ENCODE peak calls at places on chromosomes 7 and 10, in ten cellular contexts. B is ovary, G is esophagus muscularis mucosa, Q is HepG2, Y is lung, L is kidney, T is uterus, F is left ventricle myocardium inferior, S is colonic mucosa, X is A549. H is an unnamed sample. For H3K4me1, the result is how much of the 10 kb centered on the place peaks cover.

GRCh38 chr7:24882989-24883631 is 96.9 kb downstream of the OSBPL3 start:
- DNase-seq in Y (no peak), S (no peak), T (no peak), B (no peak), Q (no peak), G (no peak), X (no peak), F (peak), L (no peak), H (peak)

GRCh38 chr7:131284702-131285419 is 42.8 kb upstream of the MKLN1 start:
- DNase-seq in F (peak), Q (no peak), T (peak), X (no peak), Y (no peak), B (peak), L (peak), G (no peak), S (no peak), H (no peak)

GRCh38 chr7:30923009-30923773 is 11.5 kb downstream of the AQP1 start:
- DNase-seq in S (peak), Q (no peak), X (no peak), G (peak), F (peak), L (peak), Y (peak), B (peak), T (peak), H (no peak)

GRCh38 chr7:147759327-147759943 is 831.1 kb upstream of the C7orf33 start:
- DNase-seq in B (no peak), Y (no peak), X (no peak), T (no peak), S (no peak), G (no peak), L (no peak), F (no peak), Q (no peak), H (no peak)

GRCh38 chr7:80967536-80968297 is 48.9 kb upstream of the SEMA3C start:
- DNase-seq in F (no peak), Y (no peak), X (no peak), B (no peak), Q (no peak), T (no peak), S (no peak), L (no peak), G (no peak), H (no peak)

GRCh38 chr7:14083761-14084160 is 94.3 kb upstream of the ETV1 start:
- DNase-seq in X (no peak), L (no peak), T (no peak), Q (no peak), Y (no peak), F (no peak), B (no peak), S (no peak), G (no peak), H (no peak)

GRCh38 chr10:54800677-54801480 is at the start of gene PCDH15:
- DNase-seq in S (no peak), G (no peak), Q (peak), Y (no peak), L (peak), B (no peak), T (no peak), F (no peak), X (no peak), H (peak)

GRCh38 chr7:18354686-18355085 is 140.9 kb upstream of the HDAC9 start:
- DNase-seq in L (no peak), Q (no peak), X (no peak), T (no peak), Y (no peak), S (no peak), B (no peak), G (no peak), F (no peak), H (peak)

GRCh38 chr10:116055252-116055918 is 217.6 kb downstream of the GFRA1 start:
- DNase-seq in S (no peak), F (peak), G (peak), T (no peak), X (no peak), Y (no peak), B (no peak), L (no peak), Q (no peak), H (no peak)

DNA sequence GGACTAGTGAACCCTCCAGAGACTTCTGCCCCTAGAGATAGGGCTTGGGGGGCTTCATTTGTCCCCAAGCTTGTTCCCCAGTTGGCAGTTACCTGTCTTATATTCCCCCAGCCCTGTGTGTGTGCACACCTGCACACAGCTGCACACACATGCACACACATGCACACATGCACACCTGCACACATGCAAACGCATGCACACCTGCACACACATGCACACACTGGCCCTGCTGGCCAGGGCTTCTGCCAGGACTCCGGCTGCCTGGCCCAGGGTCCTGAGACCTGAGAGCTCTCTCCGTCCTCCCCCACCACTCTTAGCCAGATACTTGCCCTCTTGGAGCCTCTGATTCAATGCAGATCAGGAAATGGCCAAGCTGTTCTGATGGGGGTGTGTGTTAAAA is 6.7 kb downstream of the ZMIZ1 start:
- DNase-seq in X (no peak), G (no peak), S (no peak), B (no peak), Q (no peak), Y (no peak), F (no peak), L (no peak), T (no peak), H (no peak)
- H3K27ac ChIP-seq in X (peak), G (peak), S (peak), B (peak), Q (peak), Y (no peak), F (peak), L (peak), T (peak), H (peak)

DNA sequence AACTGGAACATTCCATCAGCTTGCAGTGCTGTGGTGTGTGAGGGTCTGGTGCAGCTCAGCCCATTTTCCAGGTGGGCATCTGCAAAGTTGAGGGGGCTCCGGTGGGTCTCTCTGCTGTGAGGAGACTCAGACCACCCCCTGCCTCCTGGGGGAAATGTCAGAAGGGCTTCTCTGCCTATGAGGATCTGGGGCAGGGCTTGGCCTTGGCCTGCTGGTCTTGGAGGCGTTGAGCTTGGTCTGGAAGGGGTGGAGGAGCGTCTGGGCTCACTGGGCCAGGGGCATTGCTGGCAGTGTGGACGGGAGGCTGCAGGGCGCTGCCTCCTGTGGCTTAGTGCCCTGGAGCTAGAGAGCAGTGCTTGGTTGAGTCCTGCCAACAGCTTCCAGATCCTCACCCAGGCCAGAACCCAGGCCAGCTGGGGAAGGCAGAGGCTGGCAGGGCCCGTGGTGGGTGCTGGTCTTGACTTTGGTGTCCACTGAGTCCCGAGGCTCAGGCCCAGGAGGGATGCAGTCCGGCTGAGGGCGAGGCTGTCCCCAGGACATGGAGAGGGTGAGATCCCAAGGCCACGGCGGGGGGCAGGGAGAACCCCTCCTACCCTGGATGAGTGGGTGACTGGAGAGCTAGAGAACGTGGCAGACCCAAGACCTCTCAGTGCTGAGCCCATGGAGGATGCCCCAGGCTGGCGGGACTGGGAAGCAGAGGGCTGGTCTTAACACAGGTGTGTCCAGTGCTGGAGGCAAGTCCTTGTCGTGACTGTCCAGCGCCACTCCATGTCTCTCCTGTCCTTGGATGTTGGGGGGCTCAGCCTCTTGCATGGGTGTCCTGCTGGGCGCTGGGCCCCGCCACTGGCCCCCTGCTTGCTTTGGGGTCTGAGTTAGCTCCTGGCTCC is 2.8 kb downstream of the SPRN start:
- DNase-seq in Y (no peak), Q (no peak), F (no peak), T (no peak), X (no peak), L (peak), B (no peak), S (no peak), G (peak), H (no peak)
- H3K4me1 ChIP-seq in Y (under half), Q (under half), F (under half), T (under half), X (under half), L (under half), B (under half), S (under half), G (under half), H (under half)

DNA sequence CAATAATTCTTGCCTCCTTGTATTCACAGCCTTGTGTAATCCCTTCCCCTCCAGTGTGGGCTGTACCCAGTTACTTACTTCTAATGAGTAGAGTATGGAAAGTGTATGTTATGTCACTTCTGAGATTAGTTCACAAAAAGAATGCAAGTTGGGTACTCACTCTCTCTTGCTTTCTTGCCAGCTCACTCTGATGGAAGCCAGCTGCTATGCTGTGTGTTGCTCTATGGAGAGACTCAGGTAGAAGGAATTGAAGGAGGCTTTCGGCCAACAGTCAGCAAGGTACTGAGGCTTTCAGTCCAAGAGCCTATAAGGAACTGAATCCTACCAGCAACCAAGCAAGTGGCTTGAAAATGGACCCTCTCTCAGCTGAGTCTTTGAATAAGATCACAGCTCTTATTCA is 9.7 kb upstream of the BICC1 start:
- DNase-seq in S (no peak), G (no peak), B (no peak), Y (no peak), F (no peak), Q (no peak), X (no peak), L (no peak), T (no peak), H (peak)
- H3K4me3 ChIP-seq in S (no peak), G (no peak), B (no peak), Y (no peak), F (no peak), Q (no peak), X (no peak), L (no peak), T (no peak), H (no peak)

GRCh38 chr7:158494162-158494586 is 93.4 kb downstream of the PTPRN2 start:
- DNase-seq in T (no peak), Y (no peak), Q (no peak), X (no peak), G (no peak), S (no peak), B (no peak), L (no peak), F (no peak), H (no peak)
- H3K27ac ChIP-seq in T (no peak), Y (no peak), Q (no peak), X (no peak), G (no peak), S (no peak), B (no peak), L (no peak), F (no peak), H (no peak)

GRCh38 chr10:77913090-77913489 is 13.5 kb downstream of the DLG5 start:
- DNase-seq in T (no peak), S (no peak), F (no peak), Y (no peak), G (no peak), B (no peak), X (no peak), Q (no peak), L (no peak), H (no peak)

GRCh38 chr10:77911535-77912123 is 14.9 kb downstream of the DLG5 start:
- DNase-seq in B (no peak), Q (peak), X (peak), Y (no peak), F (no peak), T (no peak), G (no peak), L (no peak), S (no peak), H (no peak)

GRCh38 chr10:77912576-77912975 is 14.0 kb downstream of the DLG5 start:
- DNase-seq in F (no peak), S (no peak), X (no peak), Q (no peak), T (no peak), G (no peak), Y (no peak), B (no peak), L (no peak), H (no peak)

GRCh38 chr10:77919713-77920108 is 6.8 kb downstream of the DLG5 start:
- DNase-seq in T (no peak), F (no peak), S (no peak), L (no peak), Y (no peak), B (no peak), X (peak), Q (peak), G (no peak), H (no peak)

GRCh38 chr10:77915299-77916105 is 11.1 kb downstream of the DLG5 start:
- DNase-seq in Y (no peak), G (no peak), B (no peak), L (no peak), S (no peak), F (no peak), T (no peak), Q (no peak), X (no peak), H (peak)
- H3K4me1 ChIP-seq in Y (under half), G (under half), B (under half), L (under half), S (under half), F (under half), T (under half), Q (half or more), X (half or more), H (under half)

DNA sequence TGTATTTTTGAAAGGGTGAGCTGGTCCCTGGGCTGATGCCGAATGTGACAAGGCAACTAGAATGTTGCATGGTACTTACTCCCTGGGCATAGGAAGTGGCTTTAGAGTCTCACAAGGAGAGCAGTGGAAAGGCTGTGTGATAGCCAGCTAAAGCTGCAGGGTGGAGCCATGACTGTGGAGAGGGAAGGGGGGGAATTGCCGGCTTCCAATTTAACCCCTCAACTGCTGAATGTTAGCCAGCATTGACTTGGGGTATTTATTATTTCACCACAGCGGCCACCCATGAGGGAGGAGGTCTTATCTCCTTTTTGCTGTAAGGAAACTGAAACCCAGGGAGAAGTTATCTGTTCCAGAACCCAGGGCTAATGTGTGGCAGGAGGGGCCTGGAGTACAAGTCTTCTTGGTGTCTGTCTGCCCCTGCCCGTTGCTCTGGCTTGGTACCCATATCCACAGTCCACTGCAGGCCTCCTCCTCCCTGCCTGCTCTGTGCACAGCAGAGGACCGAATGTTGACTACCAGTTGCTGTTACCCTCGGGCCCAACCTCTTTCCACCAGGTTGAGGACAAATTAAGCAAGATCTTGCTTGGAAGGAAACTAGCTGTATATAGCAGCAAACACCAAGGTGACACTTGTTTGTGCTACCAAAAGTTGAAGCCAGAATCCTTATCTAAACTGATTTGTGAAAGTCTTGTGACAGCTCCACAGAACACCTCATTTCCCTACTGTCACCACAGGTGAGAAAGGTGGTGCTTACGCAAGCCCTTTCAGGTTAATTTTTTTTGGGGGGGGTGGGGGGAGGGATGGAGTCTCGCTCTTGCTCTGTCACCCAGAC is 37.6 kb downstream of the WBP1L start:
- DNase-seq in G (no peak), Q (no peak), L (no peak), Y (no peak), F (no peak), S (no peak), B (peak), X (no peak), T (no peak), H (peak)
- H3K4me3 ChIP-seq in G (no peak), Q (no peak), L (no peak), Y (no peak), F (peak), S (no peak), B (no peak), X (no peak), T (no peak), H (no peak)

DNA sequence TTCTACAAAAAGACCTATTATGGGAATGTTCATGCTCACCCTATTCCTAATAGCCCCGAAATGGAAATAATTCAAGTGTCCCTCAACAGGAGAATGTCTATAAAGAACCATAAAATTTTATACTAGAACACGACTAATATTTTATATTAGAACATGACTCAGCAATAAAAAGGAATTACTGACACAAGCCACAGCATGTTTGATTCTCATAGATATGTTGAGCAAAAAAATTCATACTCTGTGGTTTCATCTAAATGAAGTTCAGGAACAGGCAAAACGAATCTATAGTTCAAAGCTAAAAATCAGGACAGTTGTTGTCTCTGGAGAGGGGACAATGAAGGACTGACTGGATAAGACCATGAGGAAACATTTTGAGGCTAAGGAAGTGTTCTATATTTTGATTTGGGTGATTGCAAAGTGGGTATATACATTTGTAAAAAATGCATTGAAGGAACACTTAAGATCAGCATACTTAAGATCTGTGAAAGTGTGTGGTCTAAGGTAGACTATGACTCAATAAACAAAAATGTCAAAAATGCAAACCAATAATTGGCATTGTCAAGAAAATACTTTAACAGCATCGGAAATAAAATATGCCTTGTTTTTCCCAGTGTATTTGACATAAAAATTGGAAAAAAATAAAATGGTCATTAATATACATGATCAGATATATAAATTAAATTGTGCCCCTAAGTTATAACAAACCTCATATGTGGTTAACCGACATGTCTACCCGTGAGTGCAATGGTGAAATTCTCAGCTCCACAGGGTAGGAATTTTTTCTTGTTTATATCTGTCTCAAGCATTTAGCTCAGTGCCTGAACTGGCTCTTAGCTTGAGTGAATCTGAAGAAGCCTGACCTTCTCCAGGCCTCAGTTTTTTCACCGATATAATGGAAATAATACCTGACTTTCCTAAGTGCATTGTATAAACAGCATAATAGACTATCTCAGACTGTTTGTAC is 124.9 kb upstream of the CTTNBP2 start:
- DNase-seq in F (no peak), L (no peak), X (no peak), Q (no peak), T (no peak), Y (no peak), B (no peak), S (no peak), G (no peak), H (no peak)
- H3K27ac ChIP-seq in F (no peak), L (no peak), X (no peak), Q (no peak), T (no peak), Y (no peak), B (no peak), S (no peak), G (no peak), H (no peak)

GRCh38 chr7:143401265-143401664 is 7.4 kb downstream of the EPHA1 start:
- DNase-seq in S (no peak), B (no peak), L (no peak), Y (no peak), G (no peak), X (no peak), T (no peak), F (no peak), Q (no peak), H (no peak)

GRCh38 chr7:143398616-143399015 is 10.0 kb downstream of the EPHA1 start:
- DNase-seq in Q (no peak), T (no peak), B (no peak), L (no peak), S (no peak), Y (no peak), G (no peak), X (no peak), F (no peak), H (no peak)

GRCh38 chr7:143399642-143400041 is 9.0 kb downstream of the EPHA1 start:
- DNase-seq in B (no peak), S (no peak), T (no peak), F (no peak), Y (no peak), L (no peak), X (no peak), G (no peak), Q (no peak), H (no peak)

GRCh38 chr7:143397710-143398530 is 10.7 kb downstream of the EPHA1 start:
- DNase-seq in B (no peak), G (no peak), T (no peak), F (no peak), Q (no peak), S (no peak), X (no peak), L (no peak), Y (no peak), H (no peak)

DNA sequence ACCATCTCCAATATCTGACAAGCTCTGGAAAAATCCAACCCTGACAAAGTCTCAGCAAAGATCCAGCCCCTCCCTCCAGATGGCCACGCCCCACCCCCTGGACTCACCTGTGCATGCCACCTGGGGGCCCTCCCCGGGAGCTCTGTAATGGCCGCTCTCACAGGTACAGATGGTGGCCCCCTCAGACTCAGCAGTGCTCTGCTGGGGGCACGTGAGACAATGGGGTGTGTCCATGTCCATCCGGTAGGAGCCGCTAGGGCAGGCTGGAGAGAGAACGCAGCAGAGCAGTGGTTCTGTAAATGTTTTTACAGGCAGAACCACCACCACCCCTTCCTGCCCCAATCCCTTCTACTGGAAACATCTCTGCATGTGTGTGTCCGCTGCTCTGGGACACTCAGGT is 9.5 kb downstream of the EPHA1 start:
- DNase-seq in T (no peak), Q (no peak), F (no peak), X (no peak), G (no peak), L (no peak), S (no peak), Y (no peak), B (no peak), H (no peak)
- H3K4me1 ChIP-seq in T (under half), Q (under half), F (under half), X (under half), G (under half), L (under half), S (under half), Y (under half), B (under half), H (under half)

H was measured in cardiac muscle cell.